ENCODE peak calls at places on chromosomes 1 and 21, in five cellular contexts. One of them, this sample, is unnamed.

GRCh38 chr1:206635983-206636354 is 633 bp downstream of the DYRK3 start:
- DNase-seq in gastrocnemius medialis: no peak
- DNase-seq in NB4: peak
- DNase-seq in HCT116: no peak
- DNase-seq in uterus: no peak
- DNase-seq in this sample: no peak

GRCh38 chr1:50271968-50272578 is 151.2 kb downstream of the DMRTA2 start:
- DNase-seq in gastrocnemius medialis: no peak
- DNase-seq in HCT116: peak
- DNase-seq in NB4: peak
- DNase-seq in uterus: no peak
- DNase-seq in this sample: peak

GRCh38 chr1:226181996-226182714 is 4.4 kb downstream of the ACBD3 start:
- DNase-seq in uterus: peak
- DNase-seq in NB4: peak
- DNase-seq in gastrocnemius medialis: peak
- DNase-seq in HCT116: peak
- DNase-seq in this sample: peak

GRCh38 chr1:23019851-23020625 is 770 bp downstream of the KDM1A start:
- DNase-seq in NB4: peak
- DNase-seq in HCT116: no peak
- DNase-seq in gastrocnemius medialis: no peak
- DNase-seq in uterus: peak
- DNase-seq in this sample: no peak

GRCh38 chr1:240500681-240501080 is 111.3 kb downstream of the GREM2 start:
- DNase-seq in gastrocnemius medialis: no peak
- DNase-seq in NB4: no peak
- DNase-seq in HCT116: no peak
- DNase-seq in uterus: no peak
- DNase-seq in this sample: no peak

GRCh38 chr1:114505148-114505561 is 5.8 kb downstream of the TRIM33 start:
- DNase-seq in HCT116: no peak
- DNase-seq in uterus: no peak
- DNase-seq in NB4: peak
- DNase-seq in gastrocnemius medialis: no peak
- DNase-seq in this sample: no peak

GRCh38 chr1:50978144-50978851 is 8.3 kb downstream of the CDKN2C start:
- DNase-seq in gastrocnemius medialis: peak
- DNase-seq in HCT116: no peak
- DNase-seq in NB4: peak
- DNase-seq in uterus: peak
- DNase-seq in this sample: peak

GRCh38 chr1:115188680-115189395 is 99.5 kb upstream of the TSPAN2 start:
- DNase-seq in uterus: no peak
- DNase-seq in gastrocnemius medialis: no peak
- DNase-seq in HCT116: no peak
- DNase-seq in NB4: no peak
- DNase-seq in this sample: no peak

GRCh38 chr1:225811622-225812487 is 1.9 kb downstream of the EPHX1 start:
- DNase-seq in HCT116: no peak
- DNase-seq in gastrocnemius medialis: peak
- DNase-seq in uterus: no peak
- DNase-seq in NB4: peak
- DNase-seq in this sample: no peak

GRCh38 chr1:165444897-165445370 is at the start of gene RXRG:
- DNase-seq in uterus: no peak
- DNase-seq in gastrocnemius medialis: peak
- DNase-seq in NB4: no peak
- DNase-seq in HCT116: no peak
- DNase-seq in this sample: no peak

GRCh38 chr1:211938473-211939080 is 96.8 kb downstream of the INTS7 start:
- DNase-seq in uterus: no peak
- DNase-seq in HCT116: no peak
- DNase-seq in gastrocnemius medialis: no peak
- DNase-seq in NB4: no peak
- DNase-seq in this sample: no peak

GRCh38 chr21:34517491-34518245 is 5.7 kb upstream of the KCNE1 start:
- DNase-seq in uterus: no peak
- DNase-seq in HCT116: no peak
- DNase-seq in gastrocnemius medialis: no peak
- DNase-seq in NB4: peak
- DNase-seq in this sample: no peak

GRCh38 chr21:32437729-32438128 is 25.2 kb downstream of the EVA1C start:
- DNase-seq in NB4: no peak
- DNase-seq in gastrocnemius medialis: no peak
- DNase-seq in HCT116: no peak
- DNase-seq in uterus: no peak
- DNase-seq in this sample: no peak

GRCh38 chr21:35857082-35857481 is 203.2 kb downstream of the SETD4 start:
- DNase-seq in gastrocnemius medialis: no peak
- DNase-seq in HCT116: no peak
- DNase-seq in NB4: no peak
- DNase-seq in uterus: no peak
- DNase-seq in this sample: no peak

GRCh38 chr1:225760531-225760930 is 17.1 kb upstream of the SRP9 start:
- DNase-seq in NB4: no peak
- DNase-seq in HCT116: no peak
- DNase-seq in uterus: no peak
- DNase-seq in gastrocnemius medialis: no peak
- DNase-seq in this sample: no peak

GRCh38 chr1:6358144-6358624 is 35.4 kb downstream of the ACOT7 start:
- DNase-seq in NB4: no peak
- DNase-seq in uterus: no peak
- DNase-seq in gastrocnemius medialis: no peak
- DNase-seq in HCT116: no peak
- DNase-seq in this sample: no peak

GRCh38 chr1:198530964-198531363 is 9.5 kb downstream of the ATP6V1G3 start:
- DNase-seq in HCT116: no peak
- DNase-seq in NB4: no peak
- DNase-seq in uterus: no peak
- DNase-seq in gastrocnemius medialis: no peak
- DNase-seq in this sample: no peak

GRCh38 chr1:12580054-12580887 is 37.7 kb downstream of the DHRS3 start:
- DNase-seq in uterus: no peak
- DNase-seq in HCT116: no peak
- DNase-seq in gastrocnemius medialis: peak
- DNase-seq in NB4: no peak
- DNase-seq in this sample: no peak

GRCh38 chr1:115198938-115199337 is 109.6 kb upstream of the TSPAN2 start:
- DNase-seq in NB4: no peak
- DNase-seq in uterus: peak
- DNase-seq in gastrocnemius medialis: peak
- DNase-seq in HCT116: no peak
- DNase-seq in this sample: no peak

GRCh38 chr1:29202584-29203340 is 21.1 kb upstream of the SRSF4 start:
- DNase-seq in HCT116: peak
- DNase-seq in NB4: peak
- DNase-seq in uterus: peak
- DNase-seq in gastrocnemius medialis: peak
- DNase-seq in this sample: peak

GRCh38 chr1:216809649-216810048 is 86.4 kb upstream of the ESRRG start:
- DNase-seq in uterus: no peak
- DNase-seq in NB4: no peak
- DNase-seq in HCT116: no peak
- DNase-seq in gastrocnemius medialis: peak
- DNase-seq in this sample: no peak

GRCh38 chr21:41506526-41507520 is 1.1 kb downstream of the TMPRSS2 start:
- DNase-seq in gastrocnemius medialis: no peak
- DNase-seq in uterus: no peak
- DNase-seq in NB4: no peak
- DNase-seq in HCT116: no peak
- DNase-seq in this sample: no peak
- TF ChIP-seq POLR2A in gastrocnemius medialis: no peak
- TF ChIP-seq POLR2A in uterus: no peak
- TF ChIP-seq POLR2A in NB4: no peak
- TF ChIP-seq POLR2A in HCT116: no peak
- TF ChIP-seq POLR2A in this sample: no peak

DNA sequence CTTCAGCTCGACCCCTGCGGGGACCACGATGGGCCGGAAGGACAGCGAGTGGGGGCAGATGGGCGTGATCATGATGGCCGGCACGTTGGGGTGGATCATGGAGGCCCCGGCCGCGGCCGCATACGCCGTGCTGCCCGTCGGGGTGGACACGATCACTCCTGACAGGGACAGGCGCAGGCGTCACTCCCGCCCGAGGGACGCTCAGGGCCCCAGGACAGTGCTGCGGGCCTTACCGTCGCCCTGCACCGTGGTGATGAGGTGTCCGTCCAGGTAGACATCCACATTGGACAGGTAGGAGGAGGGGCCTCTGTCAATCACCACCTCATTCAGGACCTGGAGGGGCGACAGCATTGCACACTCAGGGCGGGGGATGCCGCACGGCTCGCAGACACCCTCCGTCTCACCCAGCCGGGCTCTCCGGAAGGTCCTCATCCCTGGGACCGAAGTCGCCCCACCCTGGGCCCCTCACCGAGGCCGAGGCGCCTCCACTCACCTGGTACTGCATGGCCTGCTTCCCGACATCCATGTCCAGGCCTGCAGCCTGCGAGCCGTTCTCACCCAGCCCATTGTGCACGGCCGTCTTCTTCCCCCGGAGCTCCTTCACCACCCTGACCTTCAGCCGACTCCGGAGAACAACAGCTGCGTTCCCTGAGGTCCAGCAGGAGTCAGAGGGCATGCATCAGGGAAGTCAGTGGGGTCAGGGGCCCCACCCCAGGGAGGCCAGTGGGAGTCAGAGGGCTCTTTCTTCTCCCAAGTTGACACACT is 24.0 kb downstream of the NADK start:
- DNase-seq in HCT116: no peak
- DNase-seq in uterus: no peak
- DNase-seq in NB4: no peak
- DNase-seq in gastrocnemius medialis: no peak
- DNase-seq in this sample: no peak
- TF ChIP-seq POLR2A in HCT116: no peak
- TF ChIP-seq POLR2A in uterus: no peak
- TF ChIP-seq POLR2A in NB4: no peak
- TF ChIP-seq POLR2A in gastrocnemius medialis: no peak
- TF ChIP-seq POLR2A in this sample: no peak

DNA sequence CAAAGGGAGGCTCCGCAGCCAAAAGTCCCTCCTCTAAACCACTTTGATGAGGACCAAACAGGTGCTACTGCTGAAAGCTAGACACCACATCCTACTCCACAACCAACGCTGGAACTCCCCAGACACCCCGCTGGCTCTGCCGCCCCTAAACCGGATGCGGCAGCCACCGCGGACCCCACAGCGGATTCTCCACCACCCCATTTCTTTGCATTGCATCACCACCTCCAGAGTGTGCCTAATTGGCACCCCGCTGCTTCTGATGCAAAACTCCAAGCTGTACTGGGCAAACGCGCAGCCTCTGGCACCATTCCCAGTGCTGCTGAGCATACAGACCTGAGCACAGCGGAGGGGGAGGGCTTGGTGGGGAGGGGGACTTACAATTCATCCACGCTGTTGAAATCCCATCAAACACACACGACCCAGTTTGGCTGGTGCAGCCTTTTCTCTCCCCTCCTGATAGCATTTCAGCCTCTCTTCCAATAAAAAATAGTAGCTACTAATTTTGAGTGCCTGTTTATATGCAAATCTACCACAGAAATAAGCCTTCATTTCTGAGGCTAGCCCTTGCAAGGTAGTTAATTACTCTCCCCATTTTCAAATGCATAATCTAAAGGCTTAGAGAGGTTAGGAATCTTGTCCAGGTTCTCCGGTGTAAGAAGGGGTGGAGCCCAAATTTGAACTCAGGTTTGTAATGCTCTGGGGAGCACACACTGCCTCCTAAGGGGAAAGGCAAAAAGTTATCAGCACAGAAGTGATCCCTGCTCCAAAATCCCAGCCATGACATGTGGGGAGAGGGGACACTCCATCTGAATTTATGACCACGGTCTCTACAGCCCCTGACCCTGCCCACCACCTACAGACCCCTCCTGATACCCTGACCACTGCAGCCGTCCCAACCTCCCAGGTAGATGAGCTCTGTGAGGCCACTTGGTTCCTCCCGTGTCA is 12.2 kb upstream of the RGS16 start:
- DNase-seq in HCT116: no peak
- DNase-seq in gastrocnemius medialis: peak
- DNase-seq in NB4: peak
- DNase-seq in uterus: peak
- DNase-seq in this sample: no peak
- TF ChIP-seq POLR2A in HCT116: no peak
- TF ChIP-seq POLR2A in gastrocnemius medialis: no peak
- TF ChIP-seq POLR2A in NB4: no peak
- TF ChIP-seq POLR2A in uterus: no peak
- TF ChIP-seq POLR2A in this sample: no peak

GRCh38 chr1:45684402-45684801 is 1.9 kb downstream of the GPBP1L1 start:
- DNase-seq in HCT116: no peak
- DNase-seq in NB4: no peak
- DNase-seq in gastrocnemius medialis: no peak
- DNase-seq in uterus: no peak
- DNase-seq in this sample: no peak

GRCh38 chr1:45686081-45687013 is at the start of gene GPBP1L1:
- DNase-seq in HCT116: peak
- DNase-seq in gastrocnemius medialis: peak
- DNase-seq in uterus: peak
- DNase-seq in NB4: peak
- DNase-seq in this sample: peak

GRCh38 chr1:45685308-45686080 is 839 bp downstream of the GPBP1L1 start:
- DNase-seq in NB4: peak
- DNase-seq in gastrocnemius medialis: no peak
- DNase-seq in HCT116: no peak
- DNase-seq in uterus: no peak
- DNase-seq in this sample: no peak

GRCh38 chr1:45687014-45687752 is 798 bp upstream of the TMEM69 start:
- DNase-seq in gastrocnemius medialis: peak
- DNase-seq in uterus: peak
- DNase-seq in HCT116: peak
- DNase-seq in NB4: peak
- DNase-seq in this sample: peak

DNA sequence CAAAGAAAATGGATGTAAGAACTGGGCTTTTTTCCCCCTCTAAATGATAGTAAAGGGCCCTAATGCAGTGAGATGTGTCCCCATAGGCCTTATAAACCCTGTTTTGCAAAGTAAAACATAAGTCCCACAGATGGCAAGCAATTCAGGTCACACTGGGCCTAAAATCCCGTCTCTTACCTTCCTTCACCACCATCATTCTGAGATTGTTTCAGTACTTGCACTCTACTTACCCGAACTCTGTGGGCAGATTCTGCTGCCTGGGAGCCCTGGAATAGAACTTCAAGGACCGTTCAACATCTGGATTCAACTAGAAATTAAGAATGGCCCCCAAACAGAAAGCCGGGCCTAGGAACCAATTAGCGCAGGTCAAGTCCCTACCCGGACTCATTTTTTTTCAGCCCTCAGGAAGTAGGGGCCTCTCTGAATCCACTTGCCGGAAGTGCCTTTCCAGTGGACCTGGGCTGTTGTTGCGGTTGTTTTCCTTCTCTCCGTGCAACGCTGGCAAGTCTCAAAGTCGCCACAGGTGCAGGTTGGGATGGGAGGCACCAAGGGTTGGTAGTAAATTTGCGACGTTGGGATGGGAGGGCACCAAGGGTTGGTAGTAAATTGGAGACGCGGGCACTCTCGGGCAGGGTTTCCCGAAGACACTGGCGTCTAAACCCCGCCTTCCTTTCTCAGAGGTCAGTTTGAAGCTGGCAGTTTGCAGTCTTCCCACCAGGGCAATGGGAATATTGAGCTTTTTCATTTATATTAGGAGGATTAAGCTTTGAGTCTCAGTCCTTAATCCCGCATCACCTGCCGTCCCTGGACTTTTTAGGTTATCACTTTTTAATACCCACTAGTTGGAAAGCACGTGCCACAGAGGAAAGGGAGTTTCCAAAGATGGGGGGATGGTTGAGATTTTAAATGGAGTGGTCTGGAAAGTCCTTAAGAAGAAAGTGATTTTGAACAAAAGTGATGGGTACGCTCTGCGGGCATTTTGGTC is at the start of gene TMEM69:
- DNase-seq in gastrocnemius medialis: peak
- DNase-seq in HCT116: peak
- DNase-seq in NB4: peak
- DNase-seq in uterus: peak
- DNase-seq in this sample: peak
- TF ChIP-seq POLR2A in gastrocnemius medialis: no peak
- TF ChIP-seq POLR2A in HCT116: no peak
- TF ChIP-seq POLR2A in NB4: peak
- TF ChIP-seq POLR2A in uterus: peak
- TF ChIP-seq POLR2A in this sample: peak

This sample was measured in H54.